ENCODE peak calls at places on chromosomes 3 and 15, in ten cellular contexts. A is psoas muscle; O is sigmoid colon; M is adrenal gland; C is lower lobe of right lung; P is cardiac muscle cell; Z is aorta; B is CD8-positive, alpha-beta memory T cell; U is right atrium auricular region; G is spleen. L is an unnamed sample. For H3K9me3, the result is how much of the 10 kb centered on the place peaks cover.

GRCh38 chr15:39735120-39735717 is 47.4 kb downstream of the FSIP1 start:
- DNase-seq in A (no peak), O (no peak), M (no peak), C (no peak), P (no peak), Z (no peak), B (no peak), U (no peak), G (no peak), L (no peak)

GRCh38 chr15:91243806-91244205 is 143.7 kb downstream of the SV2B start:
- DNase-seq in A (no peak), O (no peak), M (no peak), C (no peak), P (no peak), Z (no peak), B (no peak), U (no peak), G (no peak), L (no peak)

GRCh38 chr3:48891606-48892005 is 7.1 kb downstream of the SLC25A20 start:
- DNase-seq in A (no peak), O (no peak), M (no peak), C (no peak), P (no peak), Z (no peak), B (no peak), U (no peak), G (no peak), L (no peak)

GRCh38 chr3:16243706-16244490 is 20.8 kb downstream of the DPH3 start:
- DNase-seq in A (peak), O (no peak), M (peak), C (no peak), P (peak), Z (no peak), B (no peak), U (no peak), G (no peak), L (no peak)

GRCh38 chr15:60591491-60592385 is 112.8 kb upstream of the ICE2 start:
- DNase-seq in A (peak), O (peak), M (peak), C (peak), P (peak), Z (peak), B (no peak), U (no peak), G (peak), L (peak)

GRCh38 chr15:50778089-50778488 is 12.6 kb upstream of the SPPL2A start:
- DNase-seq in A (no peak), O (no peak), M (no peak), C (no peak), P (no peak), Z (no peak), B (no peak), U (no peak), G (no peak), L (no peak)

GRCh38 chr3:142724682-142725351 is 983 bp downstream of the TRPC1 start:
- DNase-seq in A (peak), O (peak), M (peak), C (peak), P (peak), Z (peak), B (no peak), U (no peak), G (peak), L (peak)

GRCh38 chr15:73341886-73342600 is 26.7 kb downstream of the HCN4 start:
- DNase-seq in A (no peak), O (no peak), M (no peak), C (no peak), P (no peak), Z (no peak), B (no peak), U (no peak), G (no peak), L (no peak)

GRCh38 chr3:195247086-195247862 is 23.7 kb downstream of the XXYLT1 start:
- DNase-seq in A (no peak), O (no peak), M (no peak), C (peak), P (no peak), Z (peak), B (no peak), U (no peak), G (no peak), L (no peak)

GRCh38 chr15:65869954-65870871 is 922 bp downstream of the RAB11A start:
- DNase-seq in A (peak), O (peak), M (peak), C (peak), P (peak), Z (peak), B (peak), U (peak), G (peak), L (no peak)

GRCh38 chr3:107236661-107237375 is 140.4 kb upstream of the CCDC54 start:
- DNase-seq in A (no peak), O (no peak), M (no peak), C (no peak), P (no peak), Z (no peak), B (no peak), U (no peak), G (no peak), L (no peak)

GRCh38 chr3:182325213-182325941 is 467.9 kb upstream of the ATP11B start:
- DNase-seq in A (no peak), O (no peak), M (no peak), C (no peak), P (no peak), Z (no peak), B (no peak), U (no peak), G (no peak), L (no peak)

GRCh38 chr15:25178835-25179672 is 224.3 kb downstream of the SNRPN start:
- DNase-seq in A (peak), O (no peak), M (peak), C (peak), P (no peak), Z (no peak), B (no peak), U (peak), G (peak), L (no peak)

GRCh38 chr15:99443056-99443756 is 122.6 kb upstream of the MEF2A start:
- DNase-seq in A (no peak), O (peak), M (no peak), C (no peak), P (no peak), Z (peak), B (no peak), U (peak), G (no peak), L (no peak)

GRCh38 chr3:98702166-98702565 is 61.0 kb upstream of the ST3GAL6 start:
- DNase-seq in A (no peak), O (no peak), M (no peak), C (no peak), P (no peak), Z (no peak), B (no peak), U (no peak), G (no peak), L (no peak)

GRCh38 chr3:120432105-120432860 is 18.5 kb downstream of the FSTL1 start:
- DNase-seq in A (no peak), O (no peak), M (no peak), C (no peak), P (no peak), Z (no peak), B (no peak), U (no peak), G (no peak), L (no peak)

GRCh38 chr15:76335129-76335850 is 1.3 kb upstream of the ISL2 start:
- DNase-seq in A (no peak), O (peak), M (no peak), C (no peak), P (peak), Z (no peak), B (no peak), U (no peak), G (peak), L (no peak)

GRCh38 chr3:20742903-20743302 is 556.9 kb upstream of the SGO1 start:
- DNase-seq in A (no peak), O (no peak), M (no peak), C (no peak), P (no peak), Z (no peak), B (no peak), U (no peak), G (no peak), L (no peak)

GRCh38 chr3:109071349-109072142 is 46.4 kb downstream of the MORC1 start:
- DNase-seq in A (no peak), O (no peak), M (no peak), C (no peak), P (peak), Z (no peak), B (no peak), U (no peak), G (no peak), L (no peak)

GRCh38 chr15:90840157-90840855 is 28.1 kb upstream of the FURIN start:
- DNase-seq in A (no peak), O (no peak), M (no peak), C (no peak), P (no peak), Z (no peak), B (no peak), U (no peak), G (no peak), L (no peak)

GRCh38 chr15:35299059-35299735 is 214.1 kb upstream of the NANOGP8 start:
- DNase-seq in A (no peak), O (no peak), M (no peak), C (no peak), P (no peak), Z (no peak), B (no peak), U (no peak), G (no peak), L (no peak)

GRCh38 chr3:60147249-60147648 is 1097.4 kb upstream of the CFAP20DC start:
- DNase-seq in A (no peak), O (no peak), M (no peak), C (no peak), P (no peak), Z (no peak), B (no peak), U (no peak), G (no peak), L (no peak)

GRCh38 chr15:64697911-64698369 is 77.4 kb downstream of the RBPMS2 start:
- DNase-seq in A (no peak), O (no peak), M (no peak), C (no peak), P (no peak), Z (peak), B (no peak), U (no peak), G (no peak), L (no peak)

GRCh38 chr3:192033246-192033645 is 572.3 kb downstream of the PYDC2 start:
- DNase-seq in A (no peak), O (no peak), M (no peak), C (no peak), P (no peak), Z (no peak), B (no peak), U (no peak), G (no peak), L (no peak)

DNA sequence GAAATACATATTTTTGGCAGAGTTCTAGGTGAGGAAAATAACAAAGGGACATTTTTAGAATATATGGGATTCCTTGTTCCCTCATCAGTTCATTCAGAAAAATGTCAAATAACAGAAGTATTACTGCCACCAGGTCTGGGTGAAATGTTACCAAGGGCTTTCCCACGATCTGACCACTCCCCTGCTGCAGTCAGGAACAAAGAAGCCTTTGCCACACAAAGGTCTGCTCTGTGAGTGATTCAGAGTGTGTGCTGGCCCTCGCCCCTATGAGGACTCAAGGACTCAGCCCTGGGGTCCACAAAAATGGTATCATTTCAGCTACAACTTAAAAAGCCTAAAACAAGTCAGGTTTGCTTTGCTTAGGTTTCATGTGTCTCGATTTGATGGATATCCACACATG is 5.0 kb downstream of the MKRN3 start:
- DNase-seq in A (no peak), O (no peak), M (no peak), C (no peak), P (no peak), Z (no peak), B (no peak), U (no peak), G (no peak), L (no peak)
- H3K9me3 ChIP-seq in A (under half), O (under half), M (under half), C (under half), P (under half), Z (under half), B (under half), U (under half), G (under half), L (under half)

DNA sequence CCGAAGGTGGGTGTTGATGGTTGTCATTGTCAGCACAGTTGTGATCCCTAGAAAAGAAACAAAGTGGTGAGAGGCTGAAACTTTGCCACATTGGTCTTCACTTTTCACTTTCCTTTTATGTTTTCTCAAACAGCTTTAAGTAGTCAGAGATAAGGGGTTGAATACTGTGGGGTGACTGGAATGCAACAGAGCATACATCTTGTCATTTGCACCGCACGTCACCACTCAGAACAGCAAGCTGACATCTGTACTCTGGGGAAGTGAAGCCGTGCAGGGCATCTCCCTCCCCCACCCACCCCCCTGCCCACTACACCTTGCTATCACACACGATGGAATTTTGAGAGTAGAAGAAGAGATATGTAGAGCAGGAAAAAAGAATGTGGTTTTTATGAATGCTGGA is 211.7 kb downstream of the GABRB3 start:
- DNase-seq in A (no peak), O (no peak), M (no peak), C (no peak), P (peak), Z (no peak), B (no peak), U (no peak), G (no peak), L (no peak)
- H3K9me3 ChIP-seq in A (under half), O (under half), M (under half), C (under half), P (under half), Z (under half), B (under half), U (under half), G (under half), L (under half)

DNA sequence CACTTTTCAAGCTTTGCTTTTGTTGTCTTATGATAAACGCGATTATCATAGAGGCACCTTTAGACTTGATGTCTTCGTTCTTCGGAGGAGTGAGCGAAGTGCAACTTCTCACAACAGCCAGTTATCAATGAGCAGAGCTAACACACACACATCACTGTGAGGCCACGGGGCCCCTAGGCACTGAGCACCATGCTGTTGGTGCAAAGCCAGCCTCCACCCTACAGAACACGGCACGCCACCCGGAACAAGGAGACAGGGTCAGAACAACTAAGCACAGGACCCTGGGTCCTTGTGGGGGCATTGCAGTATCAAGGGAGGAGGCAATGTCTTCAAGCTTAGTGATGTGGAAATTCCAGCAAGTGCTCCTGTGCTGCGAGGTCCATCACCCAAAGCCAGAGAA is 244.5 kb downstream of the OCA2 start:
- DNase-seq in A (peak), O (no peak), M (no peak), C (no peak), P (no peak), Z (no peak), B (no peak), U (no peak), G (no peak), L (no peak)
- H3K9me3 ChIP-seq in A (under half), O (under half), M (under half), C (under half), P (under half), Z (under half), B (under half), U (under half), G (under half), L (under half)

GRCh38 chr3:149839874-149840273 is 26.9 kb downstream of the RNF13 start:
- DNase-seq in A (no peak), O (no peak), M (no peak), C (no peak), P (no peak), Z (no peak), B (no peak), U (no peak), G (no peak), L (no peak)
- H3K9me3 ChIP-seq in A (under half), O (under half), M (under half), C (under half), P (under half), Z (under half), B (under half), U (under half), G (under half), L (under half)

L was measured in CD4-positive, alpha-beta T cell.